ENCODE peak calls at places on chromosomes 3 and 15, in six cellular contexts. S is osteoblast, A is astrocyte of the spinal cord, Z is neural progenitor cell, C is heart left ventricle, D is B cell. K is an unnamed sample.

GRCh38 chr15:57237282-57237642 is 139.0 kb upstream of the CGNL1 start:
- DNase-seq in D (no peak), S (no peak), Z (peak), C (no peak), A (no peak), K (no peak)

GRCh38 chr3:161510510-161511260 is 14.1 kb downstream of the OTOL1 start:
- DNase-seq in A (no peak), D (no peak), Z (no peak), S (no peak), C (no peak), K (no peak)

GRCh38 chr3:192914873-192915272 is 2.8 kb downstream of the MB21D2 start:
- DNase-seq in Z (no peak), A (no peak), S (no peak), D (no peak), C (no peak), K (no peak)

GRCh38 chr3:157467165-157467564 is 30.5 kb downstream of the PTX3 start:
- DNase-seq in Z (no peak), S (peak), A (peak), C (no peak), D (no peak), K (no peak)

GRCh38 chr3:133169669-133170068 is 131.5 kb downstream of the TMEM108 start:
- DNase-seq in Z (peak), D (no peak), S (no peak), A (no peak), C (no peak), K (no peak)

GRCh38 chr3:184800349-184800748 is 11.6 kb upstream of the VPS8 start:
- DNase-seq in Z (no peak), C (no peak), D (no peak), S (no peak), A (no peak), K (no peak)

GRCh38 chr3:50591196-50591741 is 20.3 kb downstream of the CISH start:
- DNase-seq in A (no peak), C (no peak), Z (no peak), S (peak), D (no peak), K (peak)

GRCh38 chr3:176953106-176954080 is 243.9 kb downstream of the TBL1XR1 start:
- DNase-seq in C (peak), Z (no peak), A (peak), D (no peak), S (peak), K (no peak)

GRCh38 chr3:25973111-25973510 is 183.2 kb downstream of the OXSM start:
- DNase-seq in S (no peak), C (no peak), Z (no peak), A (no peak), D (no peak), K (no peak)

DNA sequence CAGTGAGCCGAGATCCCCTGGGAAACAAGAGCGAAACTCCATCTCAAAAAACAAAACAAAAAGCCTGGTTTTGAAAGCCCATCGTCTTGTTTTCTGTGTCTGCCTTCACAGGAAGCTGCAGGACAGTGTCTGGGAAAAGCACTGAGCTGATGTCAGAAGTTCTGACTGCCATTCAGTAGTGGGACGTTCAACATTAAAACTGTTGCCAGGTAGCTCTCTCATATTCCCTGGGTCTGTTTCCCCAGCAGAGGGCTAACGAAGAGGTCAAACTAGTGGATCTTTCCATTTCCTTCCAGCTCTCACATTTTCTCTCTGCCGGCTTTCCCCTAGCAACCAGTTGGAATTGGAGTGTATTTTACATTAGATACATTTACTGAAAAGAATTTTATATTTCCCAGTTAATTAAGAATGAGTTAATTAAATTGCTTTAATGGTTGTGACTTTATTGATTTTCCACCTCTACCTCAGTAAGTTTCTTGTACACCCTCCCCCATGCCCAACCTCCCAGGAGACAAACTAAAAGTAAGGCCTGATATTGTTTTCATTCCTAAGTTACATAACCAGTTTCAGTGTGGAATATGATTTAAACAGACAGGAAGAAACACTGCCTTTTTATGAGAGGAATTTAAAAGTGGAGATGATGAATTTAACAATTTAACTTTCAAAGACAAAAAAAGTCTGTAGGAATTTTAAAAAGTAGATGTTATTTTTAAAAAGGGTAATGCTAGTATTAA is 29.9 kb downstream of the RCN2 start:
- DNase-seq in A (no peak), D (no peak), C (no peak), Z (no peak), S (no peak), K (no peak)
- TF ChIP-seq CTCF in A (peak), D (no peak), C (no peak), Z (no peak), S (peak), K (no peak)

GRCh38 chr3:117128876-117129275 is 419.3 kb downstream of the TUSC7 start:
- DNase-seq in C (no peak), Z (no peak), A (no peak), S (no peak), D (no peak), K (no peak)

GRCh38 chr3:117128133-117128532 is 418.6 kb downstream of the TUSC7 start:
- DNase-seq in Z (no peak), S (no peak), C (no peak), D (no peak), A (no peak), K (no peak)

GRCh38 chr3:117126460-117126859 is 416.9 kb downstream of the TUSC7 start:
- DNase-seq in A (no peak), Z (no peak), C (no peak), S (no peak), D (no peak), K (no peak)

GRCh38 chr3:117130222-117130621 is 420.6 kb downstream of the TUSC7 start:
- DNase-seq in C (no peak), S (peak), D (no peak), A (peak), Z (no peak), K (no peak)

GRCh38 chr3:117127147-117127546 is 417.6 kb downstream of the TUSC7 start:
- DNase-seq in D (no peak), Z (no peak), A (no peak), S (no peak), C (no peak), K (no peak)
- TF ChIP-seq CTCF in D (no peak), Z (peak), A (no peak), S (no peak), C (no peak), K (no peak)

GRCh38 chr15:76195506-76196285 is 115.6 kb downstream of the ETFA start:
- DNase-seq in S (peak), Z (no peak), A (no peak), D (no peak), C (no peak), K (no peak)

GRCh38 chr15:76198456-76199105 is 112.7 kb downstream of the ETFA start:
- DNase-seq in D (no peak), S (no peak), C (no peak), Z (no peak), A (no peak), K (no peak)

GRCh38 chr15:76196949-76197315 is 114.3 kb downstream of the ETFA start:
- DNase-seq in C (no peak), S (no peak), A (no peak), D (no peak), Z (no peak), K (no peak)

GRCh38 chr15:76197703-76198455 is 113.4 kb downstream of the ETFA start:
- DNase-seq in S (no peak), D (no peak), C (no peak), A (no peak), Z (no peak), K (peak)

DNA sequence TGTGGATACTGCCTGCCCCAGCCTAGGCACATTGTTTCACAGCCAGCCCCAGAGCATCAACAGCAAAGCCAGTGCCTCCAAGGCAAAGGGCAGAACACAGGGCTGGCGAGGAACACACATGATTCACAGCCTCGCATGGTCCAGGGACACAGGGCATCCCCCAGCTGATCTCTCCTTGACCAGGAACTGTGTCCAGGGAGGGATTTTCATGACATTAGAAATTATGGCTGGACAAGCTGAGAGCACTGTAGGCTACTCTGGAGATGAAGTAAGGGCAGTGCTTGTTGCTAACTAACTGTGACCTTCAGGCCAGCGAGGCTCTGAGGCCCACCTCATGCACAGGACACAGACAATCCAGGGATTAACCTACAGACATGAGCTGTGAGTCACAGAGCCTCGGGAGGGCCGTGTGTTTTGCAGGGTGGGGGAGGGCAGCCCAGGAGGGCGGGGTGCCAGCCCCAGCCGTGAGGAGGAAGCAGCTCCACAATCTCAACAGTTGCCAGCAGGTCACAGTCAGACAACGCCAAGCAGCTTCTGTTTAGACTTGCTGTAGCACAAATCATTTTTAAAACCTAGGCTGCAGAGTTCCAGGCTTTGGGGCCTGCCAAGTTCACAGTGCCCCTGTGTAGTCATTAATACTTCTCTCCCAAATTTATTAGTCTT is 114.9 kb downstream of the ETFA start:
- DNase-seq in A (peak), S (peak), Z (no peak), D (no peak), C (no peak), K (no peak)
- TF ChIP-seq CTCF in A (no peak), S (no peak), Z (no peak), D (no peak), C (no peak), K (no peak)

GRCh38 chr3:182650568-182651128 is 142.7 kb upstream of the ATP11B start:
- DNase-seq in S (peak), D (no peak), C (no peak), A (no peak), Z (no peak), K (no peak)

DNA sequence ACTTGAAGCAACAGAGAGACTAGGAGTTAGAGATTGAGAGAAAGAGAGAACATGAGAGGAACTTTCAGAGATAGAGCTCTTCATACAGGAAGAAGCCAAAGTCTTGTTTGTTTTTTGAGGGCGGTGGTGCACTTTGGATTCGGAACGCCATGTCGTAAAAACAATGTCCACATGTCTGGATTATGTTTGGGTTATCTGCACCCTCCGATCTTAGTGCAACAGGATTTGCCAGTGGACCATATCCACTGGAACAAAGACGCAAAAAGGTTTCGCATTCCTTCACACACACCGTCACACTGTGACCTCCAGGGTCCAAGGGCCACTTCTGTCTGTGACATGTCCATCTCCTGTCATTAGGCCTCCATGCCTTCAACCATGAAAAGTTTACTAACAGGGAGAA is 141.8 kb upstream of the ATP11B start:
- DNase-seq in D (no peak), A (no peak), S (no peak), Z (no peak), C (no peak), K (no peak)
- TF ChIP-seq CTCF in D (no peak), A (no peak), S (no peak), Z (no peak), C (no peak), K (no peak)

GRCh38 chr3:113769551-113769950 is 22.7 kb downstream of the ATP6V1A start:
- DNase-seq in C (no peak), D (no peak), A (peak), S (peak), Z (no peak), K (no peak)
- TF ChIP-seq CTCF in C (no peak), D (no peak), A (peak), S (no peak), Z (no peak), K (no peak)

GRCh38 chr15:75694241-75695182 is 18.1 kb downstream of the CSPG4 start:
- DNase-seq in C (peak), Z (peak), S (peak), A (peak), D (no peak), K (peak)
- TF ChIP-seq CTCF in C (peak), Z (peak), S (peak), A (peak), D (peak), K (peak)

GRCh38 chr15:80791004-80791403 is 11.8 kb downstream of the CEMIP start:
- DNase-seq in D (no peak), C (no peak), A (no peak), S (no peak), Z (no peak), K (no peak)
- TF ChIP-seq CTCF in D (no peak), C (no peak), A (no peak), S (no peak), Z (no peak), K (no peak)

K was measured in activated CD8-positive, alpha-beta T cell treated with anti-CD3 and anti-CD28 coated beads for 36 hours.